ENCODE peak calls at places on chromosomes 11 and 22, in five cellular contexts. P is mammary epithelial cell, D is HCEC 1CT, E is endodermal cell, L is posterior cingulate gyrus. I is an unnamed sample.

GRCh38 chr22:49079027-49079725 is 748.5 kb downstream of the BRD1 start:
- DNase-seq in P (no peak), D (no peak), E (no peak), L (no peak), I (no peak)

GRCh38 chr11:119373059-119373875 is 8.2 kb downstream of the USP2 start:
- DNase-seq in P (no peak), D (no peak), E (no peak), L (no peak), I (no peak)

GRCh38 chr11:6258141-6258540 is 1.5 kb upstream of the CCKBR start:
- DNase-seq in P (no peak), D (no peak), E (peak), L (no peak), I (peak)

GRCh38 chr22:27113211-27114030 is 456.0 kb downstream of the MIAT start:
- DNase-seq in P (peak), D (peak), E (no peak), L (peak), I (no peak)

GRCh38 chr11:68659158-68659921 is 25.0 kb upstream of the GAL start:
- DNase-seq in P (peak), D (peak), E (no peak), L (peak), I (peak)

GRCh38 chr11:44192015-44192380 is 96.5 kb downstream of the EXT2 start:
- DNase-seq in P (peak), D (no peak), E (no peak), L (no peak), I (no peak)

GRCh38 chr22:49754674-49755590 is 72.7 kb downstream of the BRD1 start:
- DNase-seq in P (no peak), D (no peak), E (peak), L (peak), I (peak)

GRCh38 chr11:773830-774229 is 3.5 kb downstream of the GATD1 start:
- DNase-seq in P (no peak), D (no peak), E (no peak), L (no peak), I (no peak)

GRCh38 chr22:43077121-43077877 is 11.9 kb downstream of the TTLL1 start:
- DNase-seq in P (no peak), D (no peak), E (no peak), L (no peak), I (no peak)

GRCh38 chr22:17753401-17753989 is 20.8 kb downstream of the BID start:
- DNase-seq in P (peak), D (no peak), E (no peak), L (peak), I (no peak)

I was measured in H9.